ENCODE peak calls at places on chromosomes 2 and 18, in four cellular contexts. H is K562, E is H1, V is GM12878. U is an unnamed sample.

GRCh38 chr18:79402977-79403722 is 7.4 kb downstream of the NFATC1 start:
- DNase-seq in H (no peak), E (no peak), V (no peak), U (no peak)

GRCh38 chr2:207254526-207255464 is 89.0 kb upstream of the KLF7 start:
- DNase-seq in H (no peak), E (no peak), V (no peak), U (no peak)

GRCh38 chr2:188984126-188984525 is 10.0 kb downstream of the COL3A1 start:
- DNase-seq in H (no peak), E (no peak), V (no peak), U (no peak)

GRCh38 chr2:104846955-104847820 is 6.7 kb upstream of the POU3F3 start:
- DNase-seq in H (no peak), E (no peak), V (no peak), U (no peak)

GRCh38 chr2:129490666-129491065 is 488.8 kb upstream of the RAB6C start:
- DNase-seq in H (no peak), E (no peak), V (no peak), U (no peak)

GRCh38 chr2:160174322-160174721 is 25.8 kb downstream of the ITGB6 start:
- DNase-seq in H (no peak), E (no peak), V (no peak), U (no peak)

GRCh38 chr2:222711315-222711940 is 40.0 kb downstream of the MOGAT1 start:
- DNase-seq in H (no peak), E (no peak), V (no peak), U (no peak)

GRCh38 chr18:629303-630150 is 27.9 kb upstream of the TYMS start:
- DNase-seq in H (no peak), E (no peak), V (no peak), U (no peak)

GRCh38 chr2:47724221-47724981 is 58.5 kb upstream of the MSH6 start:
- DNase-seq in H (no peak), E (no peak), V (peak; percentile 100), U (no peak)

GRCh38 chr18:75161629-75162028 is 47.3 kb downstream of the PTGR3 start:
- DNase-seq in H (no peak), E (no peak), V (no peak), U (peak; percentile 77)

GRCh38 chr18:37536646-37537045 is 29.0 kb downstream of the CELF4 start:
- DNase-seq in H (no peak), E (no peak), V (no peak), U (no peak)

GRCh38 chr2:191677646-191678436 is at the start of gene NABP1:
- DNase-seq in H (peak; percentile 93), E (peak; percentile 93), V (peak; percentile 84), U (peak; percentile 92)

GRCh38 chr18:70243545-70243944 is 38.1 kb upstream of the RTTN start:
- DNase-seq in H (no peak), E (no peak), V (no peak), U (peak; percentile 12)

GRCh38 chr2:30217644-30218361 is 13.5 kb upstream of the LBH start:
- DNase-seq in H (no peak), E (no peak), V (peak; percentile 48), U (no peak)

GRCh38 chr2:228613133-228613532 is 431.6 kb upstream of the SPHKAP start:
- DNase-seq in H (no peak), E (no peak), V (peak; percentile 15), U (no peak)

GRCh38 chr2:68476454-68476853 is 9.1 kb downstream of the APLF start:
- DNase-seq in H (no peak), E (no peak), V (no peak), U (no peak)

GRCh38 chr2:86621290-86621943 is 2.2 kb downstream of the RNF103 start:
- DNase-seq in H (no peak), E (no peak), V (no peak), U (no peak)

GRCh38 chr2:200810252-200810650 is 1.5 kb upstream of the BZW1 start:
- DNase-seq in H (no peak), E (no peak), V (no peak), U (peak; percentile 21)

GRCh38 chr2:26982102-26982742 is 11.8 kb downstream of the MAPRE3 start:
- DNase-seq in H (peak; percentile 60), E (no peak), V (no peak), U (peak; percentile 78)

GRCh38 chr2:85132834-85133637 is at the start of gene TCF7L1:
- DNase-seq in H (peak; percentile 90), E (peak; percentile 51), V (no peak), U (peak; percentile 35)

GRCh38 chr18:44729631-44730101 is 49.0 kb downstream of the SETBP1 start:
- DNase-seq in H (peak; percentile 12), E (no peak), V (no peak), U (no peak)

GRCh38 chr2:174688079-174688478 is 76.2 kb downstream of the CHRNA1 start:
- DNase-seq in H (no peak), E (no peak), V (no peak), U (no peak)

GRCh38 chr2:233995985-233996384 is 54.5 kb upstream of the SPP2 start:
- DNase-seq in H (no peak), E (no peak), V (no peak), U (no peak)

GRCh38 chr2:41722668-41723369 is 325.0 kb upstream of the PKDCC start:
- DNase-seq in H (no peak), E (no peak), V (no peak), U (no peak)

GRCh38 chr2:30987611-30988010 is 150.6 kb downstream of the GALNT14 start:
- DNase-seq in H (no peak), E (no peak), V (no peak), U (no peak)

GRCh38 chr18:70132999-70133398 is 72.5 kb downstream of the RTTN start:
- DNase-seq in H (no peak), E (no peak), V (no peak), U (peak; percentile 10)

GRCh38 chr2:70516596-70516995 is 37.0 kb downstream of the TGFA start:
- DNase-seq in H (no peak), E (no peak), V (peak; percentile 24), U (no peak)

GRCh38 chr18:49021433-49022129 is 70.8 kb upstream of the SMAD7 start:
- DNase-seq in H (peak; percentile 52), E (peak; percentile 64), V (peak; percentile 15), U (peak; percentile 82)

GRCh38 chr18:44904768-44905167 is 224.1 kb downstream of the SETBP1 start:
- DNase-seq in H (no peak), E (no peak), V (no peak), U (no peak)

GRCh38 chr2:62281661-62282060 is 85.7 kb downstream of the B3GNT2 start:
- DNase-seq in H (no peak), E (no peak), V (no peak), U (no peak)

GRCh38 chr18:20988726-20989125 is 122.9 kb downstream of the ROCK1 start:
- DNase-seq in H (no peak), E (no peak), V (no peak), U (no peak)

GRCh38 chr2:189866296-189866695 is 82.0 kb downstream of the PMS1 start:
- DNase-seq in H (no peak), E (no peak), V (no peak), U (no peak)

GRCh38 chr2:73233932-73234832 is at the start of gene CCT7:
- DNase-seq in H (peak; percentile 78), E (no peak), V (peak; percentile 59), U (peak; percentile 94)

GRCh38 chr2:29165362-29166236 is 50.4 kb downstream of the CLIP4 start:
- DNase-seq in H (no peak), E (no peak), V (no peak), U (peak; percentile 84)

GRCh38 chr2:173649527-173650219 is 295.0 kb downstream of the CDCA7 start:
- DNase-seq in H (no peak), E (no peak), V (no peak), U (no peak)

GRCh38 chr2:167368371-167368770 is 480.1 kb downstream of the XIRP2 start:
- DNase-seq in H (no peak), E (no peak), V (no peak), U (no peak)

GRCh38 chr18:48929951-48930713 is 20.6 kb downstream of the SMAD7 start:
- DNase-seq in H (no peak), E (no peak), V (no peak), U (peak; percentile 99)

DNA sequence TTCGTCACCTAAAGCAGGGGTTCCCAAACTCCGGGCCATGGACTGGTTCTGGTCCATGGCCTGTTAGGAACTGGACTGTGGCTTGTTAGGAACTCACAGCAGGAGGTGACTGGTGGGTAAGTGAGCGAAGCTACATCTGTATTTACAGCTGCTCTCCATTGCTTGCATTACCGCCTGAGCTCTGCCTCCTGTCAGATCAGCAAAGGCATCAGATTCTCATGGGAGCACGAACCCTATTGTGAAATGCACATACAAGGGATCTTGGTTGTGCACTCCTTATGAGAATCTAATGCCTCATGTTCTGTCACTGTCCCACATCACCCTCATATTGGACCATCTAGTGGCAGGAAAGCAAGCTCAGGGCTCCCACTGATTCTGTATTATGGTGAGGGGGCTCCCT is 217.0 kb downstream of the ZFP36L2 start:
- DNase-seq in H (no peak), E (no peak), V (no peak), U (no peak)
- TF ChIP-seq CREB1 in H (no peak), E (no peak), V (no peak), U (no peak)

GRCh38 chr18:76495435-76496199 is 575 bp upstream of the ZNF516 start:
- DNase-seq in H (no peak), E (no peak), V (no peak), U (peak; percentile 65)

GRCh38 chr18:76492669-76493212 is 2.3 kb downstream of the ZNF516 start:
- DNase-seq in H (peak; percentile 87), E (peak; percentile 93), V (peak; percentile 94), U (peak; percentile 95)

GRCh38 chr18:76494541-76495403 is at the start of gene ZNF516:
- DNase-seq in H (no peak), E (no peak), V (no peak), U (peak; percentile 25)

GRCh38 chr18:76493213-76494107 is 1.6 kb downstream of the ZNF516 start:
- DNase-seq in H (peak; percentile 15), E (no peak), V (no peak), U (peak; percentile 82)

DNA sequence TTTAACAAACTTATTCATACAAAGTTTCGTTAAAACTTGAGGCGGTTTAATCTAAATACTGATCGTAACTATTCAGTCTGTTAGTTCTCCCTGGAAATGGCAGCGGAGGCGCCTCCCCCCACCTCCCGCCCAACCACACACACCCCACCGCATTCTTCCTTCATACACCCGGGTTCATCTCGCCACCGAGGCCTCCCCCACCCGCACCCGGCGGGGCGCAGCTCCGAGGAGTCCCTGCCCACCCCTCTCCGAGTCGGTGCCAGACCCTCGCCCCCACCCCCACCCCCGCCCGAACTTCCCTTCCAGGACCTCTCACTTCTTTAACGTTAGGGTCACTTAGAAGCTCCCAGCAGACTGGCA is 881 bp downstream of the ZNF516 start:
- DNase-seq in H (no peak), E (no peak), V (no peak), U (peak; percentile 18)
- TF ChIP-seq EZH2 in H (no peak), E (no peak), V (no peak), U (no peak)

GRCh38 chr2:102005989-102006885 is 14.5 kb downstream of the IL1R2 start:
- DNase-seq in H (peak; percentile 66), E (peak; percentile 9), V (no peak), U (peak; percentile 73)
- TF ChIP-seq RFX5 in H (no peak), E (no peak), V (no peak), U (no peak)

GRCh38 chr2:36886664-36887063 is 79.7 kb downstream of the STRN start:
- DNase-seq in H (no peak), E (no peak), V (no peak), U (no peak)

GRCh38 chr2:36892805-36893204 is 73.5 kb downstream of the STRN start:
- DNase-seq in H (no peak), E (no peak), V (no peak), U (no peak)

GRCh38 chr2:36885605-36886004 is 80.7 kb downstream of the STRN start:
- DNase-seq in H (no peak), E (no peak), V (no peak), U (no peak)

GRCh38 chr2:36889782-36890181 is 76.6 kb downstream of the STRN start:
- DNase-seq in H (peak; percentile 11), E (no peak), V (no peak), U (peak; percentile 35)
- TF ChIP-seq CREB1 in H (no peak), E (no peak), V (no peak), U (peak; percentile 16)

U was measured in HepG2.